ENCODE peak calls at places on chromosomes 4 and X, in five cellular contexts. H, J, R, P and N are unnamed samples.

GRCh38 chr4:179110356-179110755 is 1668.1 kb upstream of the AGA start:
- DNase-seq in R (peak), H (no peak), P (no peak), J (no peak), N (no peak)

GRCh38 chr4:156654410-156654809 is 317.2 kb downstream of the PDGFC start:
- DNase-seq in P (no peak), R (peak), H (no peak), J (no peak), N (no peak)

GRCh38 chr4:145937990-145938611 is 522 bp downstream of the ZNF827 start:
- DNase-seq in J (peak), H (no peak), P (peak), R (peak), N (peak)

GRCh38 chr4:152537881-152538280 is 2.0 kb upstream of the FBXW7 start:
- DNase-seq in R (no peak), P (no peak), J (no peak), H (no peak), N (no peak)

GRCh38 chr4:98199247-98199646 is 56.0 kb upstream of the STPG2 start:
- DNase-seq in H (no peak), J (no peak), R (no peak), P (no peak), N (no peak)

GRCh38 chrX:104659037-104659744 is 93.2 kb downstream of the IL1RAPL2 start:
- DNase-seq in J (no peak), R (peak), P (no peak), H (no peak), N (no peak)

GRCh38 chrX:39895228-39896110 is 202.3 kb downstream of the BCOR start:
- DNase-seq in P (peak), H (no peak), J (no peak), R (no peak), N (no peak)

GRCh38 chr4:113468165-113469022 is 293.1 kb downstream of the CAMK2D start:
- DNase-seq in J (no peak), R (peak), H (no peak), P (no peak), N (no peak)

GRCh38 chrX:53695901-53696300 is 9.4 kb upstream of the HUWE1 start:
- DNase-seq in J (no peak), P (peak), H (no peak), R (no peak), N (no peak)

GRCh38 chr4:124118061-124118460 is 594.5 kb downstream of the ANKRD50 start:
- DNase-seq in J (no peak), H (no peak), R (no peak), P (no peak), N (no peak)

GRCh38 chrX:87697409-87697808 is 179.8 kb downstream of the KLHL4 start:
- DNase-seq in R (no peak), H (no peak), P (no peak), J (no peak), N (no peak)

GRCh38 chr4:100075486-100076270 is 114.6 kb downstream of the DDIT4L start:
- DNase-seq in J (no peak), H (no peak), R (peak), P (no peak), N (no peak)

GRCh38 chr4:1408418-1408817 is 2.2 kb upstream of the NKX1-1 start:
- DNase-seq in R (no peak), J (no peak), P (no peak), H (no peak), N (no peak)

GRCh38 chr4:127852661-127853060 is 28.0 kb upstream of the PLK4 start:
- DNase-seq in R (no peak), J (no peak), P (no peak), H (no peak), N (no peak)

GRCh38 chrX:56853436-56853835 is 124.4 kb downstream of the NBDY start:
- DNase-seq in R (no peak), P (no peak), J (no peak), H (no peak), N (no peak)

GRCh38 chr4:24489870-24490269 is 94.5 kb downstream of the DHX15 start:
- DNase-seq in H (no peak), P (no peak), R (no peak), J (no peak), N (no peak)

GRCh38 chrX:5724123-5724522 is 504.5 kb downstream of the NLGN4X start:
- DNase-seq in J (no peak), H (no peak), P (no peak), R (no peak), N (no peak)

GRCh38 chrX:120549483-120550452 is 11.0 kb downstream of the CUL4B start:
- DNase-seq in J (no peak), H (no peak), R (peak), P (no peak), N (no peak)

GRCh38 chr4:119647558-119647957 is 19.0 kb upstream of the PDE5A start:
- DNase-seq in R (peak), H (no peak), J (no peak), P (no peak), N (no peak)

GRCh38 chr4:87011340-87012034 is 76.7 kb downstream of the AFF1 start:
- DNase-seq in P (no peak), R (peak), J (no peak), H (no peak), N (no peak)

GRCh38 chr4:52192697-52193096 is 141.6 kb downstream of the SPATA18 start:
- DNase-seq in H (no peak), P (no peak), R (no peak), J (no peak), N (no peak)

GRCh38 chr4:165398570-165398969 is 19.8 kb downstream of the CPE start:
- DNase-seq in J (no peak), H (no peak), R (peak), P (peak), N (no peak)

GRCh38 chr4:25535701-25536473 is 119.8 kb upstream of the SLC34A2 start:
- DNase-seq in R (no peak), J (no peak), H (no peak), P (no peak), N (no peak)

GRCh38 chr4:135227842-135228241 is 1026.3 kb upstream of the PABPC4L start:
- DNase-seq in P (no peak), J (no peak), R (no peak), H (no peak), N (no peak)

GRCh38 chr4:45437381-45437780 is 686.5 kb downstream of the GABRG1 start:
- DNase-seq in J (no peak), P (no peak), R (no peak), H (no peak), N (no peak)

GRCh38 chr4:10478621-10479020 is 21.4 kb upstream of the ZNF518B start:
- DNase-seq in H (no peak), R (no peak), P (no peak), J (no peak), N (no peak)

GRCh38 chr4:31081375-31081774 is 361.2 kb downstream of the PCDH7 start:
- DNase-seq in H (no peak), P (no peak), J (no peak), R (peak), N (no peak)

GRCh38 chrX:40111868-40112267 is 14.1 kb upstream of the BCOR start:
- DNase-seq in P (no peak), R (no peak), J (no peak), H (no peak), N (no peak)